ENCODE peak calls at places on chromosome 14, in eight cellular contexts. One of them, this sample, is unnamed.
A peak's percentile ranks its signal among the peaks of the same experiment; 100 is the strongest.

GRCh38 chr14:39268393-39268792 is 34.7 kb downstream of the MIA2 start:
- DNase-seq in GM10248: no peak
- DNase-seq in dorsolateral prefrontal cortex: no peak
- DNase-seq in fibroblast of lung: peak; percentile 57
- DNase-seq in neural progenitor cell: peak; percentile 8
- DNase-seq in HCT116: no peak
- DNase-seq in pancreas: no peak
- DNase-seq in thyroid gland: peak; percentile 9
- DNase-seq in this sample: peak; percentile 35

GRCh38 chr14:54882521-54882920 is 20.1 kb downstream of the GCH1 start:
- DNase-seq in HCT116: no peak
- DNase-seq in thyroid gland: no peak
- DNase-seq in GM10248: no peak
- DNase-seq in fibroblast of lung: no peak
- DNase-seq in pancreas: no peak
- DNase-seq in dorsolateral prefrontal cortex: no peak
- DNase-seq in neural progenitor cell: no peak
- DNase-seq in this sample: no peak

GRCh38 chr14:94026886-94027469 is 838 bp downstream of the OTUB2 start:
- DNase-seq in dorsolateral prefrontal cortex: no peak
- DNase-seq in GM10248: no peak
- DNase-seq in pancreas: no peak
- DNase-seq in thyroid gland: no peak
- DNase-seq in HCT116: no peak
- DNase-seq in fibroblast of lung: no peak
- DNase-seq in neural progenitor cell: no peak
- DNase-seq in this sample: no peak

GRCh38 chr14:59483360-59483759 is 848 bp downstream of the L3HYPDH start:
- DNase-seq in pancreas: no peak
- DNase-seq in GM10248: no peak
- DNase-seq in neural progenitor cell: no peak
- DNase-seq in thyroid gland: no peak
- DNase-seq in dorsolateral prefrontal cortex: no peak
- DNase-seq in HCT116: peak; percentile 2
- DNase-seq in fibroblast of lung: peak; percentile 90
- DNase-seq in this sample: peak; percentile 50

GRCh38 chr14:91415794-91416743 is 1.6 kb downstream of the CCDC88C start:
- DNase-seq in dorsolateral prefrontal cortex: no peak
- DNase-seq in pancreas: no peak
- DNase-seq in fibroblast of lung: peak; percentile 14
- DNase-seq in GM10248: peak; percentile 79
- DNase-seq in HCT116: no peak
- DNase-seq in neural progenitor cell: no peak
- DNase-seq in thyroid gland: no peak
- DNase-seq in this sample: peak; percentile 79

GRCh38 chr14:92945959-92946846 is 23.3 kb downstream of the CHGA start:
- DNase-seq in neural progenitor cell: no peak
- DNase-seq in HCT116: peak; percentile 51
- DNase-seq in thyroid gland: peak; percentile 21
- DNase-seq in dorsolateral prefrontal cortex: no peak
- DNase-seq in pancreas: no peak
- DNase-seq in fibroblast of lung: peak; percentile 61
- DNase-seq in GM10248: no peak
- DNase-seq in this sample: peak; percentile 91

GRCh38 chr14:86357866-86358265 is 827.9 kb downstream of the FLRT2 start:
- DNase-seq in thyroid gland: no peak
- DNase-seq in neural progenitor cell: no peak
- DNase-seq in GM10248: no peak
- DNase-seq in dorsolateral prefrontal cortex: no peak
- DNase-seq in fibroblast of lung: no peak
- DNase-seq in pancreas: no peak
- DNase-seq in HCT116: no peak
- DNase-seq in this sample: no peak

GRCh38 chr14:91750634-91751198 is 18.8 kb upstream of the CATSPERB start:
- DNase-seq in thyroid gland: no peak
- DNase-seq in fibroblast of lung: no peak
- DNase-seq in dorsolateral prefrontal cortex: no peak
- DNase-seq in HCT116: no peak
- DNase-seq in pancreas: no peak
- DNase-seq in neural progenitor cell: no peak
- DNase-seq in GM10248: no peak
- DNase-seq in this sample: no peak

GRCh38 chr14:80664576-80664975 is 277.0 kb downstream of the CEP128 start:
- DNase-seq in pancreas: no peak
- DNase-seq in neural progenitor cell: no peak
- DNase-seq in fibroblast of lung: peak; percentile 72
- DNase-seq in thyroid gland: no peak
- DNase-seq in GM10248: no peak
- DNase-seq in dorsolateral prefrontal cortex: no peak
- DNase-seq in HCT116: no peak
- DNase-seq in this sample: no peak

GRCh38 chr14:50308363-50308762 is 3.7 kb downstream of the L2HGDH start:
- DNase-seq in GM10248: no peak
- DNase-seq in pancreas: no peak
- DNase-seq in thyroid gland: no peak
- DNase-seq in fibroblast of lung: peak; percentile 6
- DNase-seq in HCT116: no peak
- DNase-seq in dorsolateral prefrontal cortex: no peak
- DNase-seq in neural progenitor cell: no peak
- DNase-seq in this sample: no peak

GRCh38 chr14:87994974-87995373 is 2.0 kb upstream of the GALC start:
- DNase-seq in GM10248: peak; percentile 28
- DNase-seq in dorsolateral prefrontal cortex: no peak
- DNase-seq in HCT116: no peak
- DNase-seq in pancreas: no peak
- DNase-seq in fibroblast of lung: peak; percentile 51
- DNase-seq in thyroid gland: no peak
- DNase-seq in neural progenitor cell: no peak
- DNase-seq in this sample: no peak

GRCh38 chr14:76866469-76866868 is 40.3 kb downstream of the LRRC74A start:
- DNase-seq in fibroblast of lung: no peak
- DNase-seq in pancreas: no peak
- DNase-seq in GM10248: no peak
- DNase-seq in thyroid gland: no peak
- DNase-seq in dorsolateral prefrontal cortex: no peak
- DNase-seq in HCT116: no peak
- DNase-seq in neural progenitor cell: no peak
- DNase-seq in this sample: no peak

GRCh38 chr14:93037354-93037753 is 78.4 kb downstream of the ITPK1 start:
- DNase-seq in pancreas: no peak
- DNase-seq in dorsolateral prefrontal cortex: no peak
- DNase-seq in HCT116: no peak
- DNase-seq in fibroblast of lung: no peak
- DNase-seq in thyroid gland: no peak
- DNase-seq in neural progenitor cell: no peak
- DNase-seq in GM10248: no peak
- DNase-seq in this sample: peak; percentile 42

GRCh38 chr14:92482621-92483319 is 30.8 kb upstream of the RIN3 start:
- DNase-seq in dorsolateral prefrontal cortex: no peak
- DNase-seq in neural progenitor cell: no peak
- DNase-seq in pancreas: no peak
- DNase-seq in GM10248: no peak
- DNase-seq in fibroblast of lung: no peak
- DNase-seq in thyroid gland: no peak
- DNase-seq in HCT116: no peak
- DNase-seq in this sample: no peak

GRCh38 chr14:101600336-101600890 is 39.1 kb downstream of the DIO3 start:
- DNase-seq in HCT116: no peak
- DNase-seq in pancreas: no peak
- DNase-seq in thyroid gland: no peak
- DNase-seq in dorsolateral prefrontal cortex: no peak
- DNase-seq in GM10248: no peak
- DNase-seq in fibroblast of lung: no peak
- DNase-seq in neural progenitor cell: no peak
- DNase-seq in this sample: no peak

GRCh38 chr14:105087308-105087962 is 22.2 kb upstream of the GPR132 start:
- DNase-seq in fibroblast of lung: peak; percentile 78
- DNase-seq in pancreas: no peak
- DNase-seq in dorsolateral prefrontal cortex: peak; percentile 50
- DNase-seq in HCT116: no peak
- DNase-seq in neural progenitor cell: peak; percentile 76
- DNase-seq in thyroid gland: peak; percentile 56
- DNase-seq in GM10248: peak; percentile 70
- DNase-seq in this sample: peak; percentile 84

GRCh38 chr14:82239205-82239604 is 705.6 kb upstream of the SEL1L start:
- DNase-seq in thyroid gland: no peak
- DNase-seq in GM10248: no peak
- DNase-seq in fibroblast of lung: no peak
- DNase-seq in HCT116: no peak
- DNase-seq in dorsolateral prefrontal cortex: no peak
- DNase-seq in pancreas: no peak
- DNase-seq in neural progenitor cell: no peak
- DNase-seq in this sample: no peak

GRCh38 chr14:72253503-72253902 is 321.3 kb downstream of the RGS6 start:
- DNase-seq in fibroblast of lung: no peak
- DNase-seq in dorsolateral prefrontal cortex: no peak
- DNase-seq in neural progenitor cell: no peak
- DNase-seq in thyroid gland: no peak
- DNase-seq in HCT116: no peak
- DNase-seq in GM10248: no peak
- DNase-seq in pancreas: no peak
- DNase-seq in this sample: no peak

GRCh38 chr14:103207038-103207403 is 83.8 kb downstream of the TNFAIP2 start:
- DNase-seq in fibroblast of lung: peak; percentile 37
- DNase-seq in pancreas: peak; percentile 77
- DNase-seq in neural progenitor cell: peak; percentile 66
- DNase-seq in GM10248: no peak
- DNase-seq in HCT116: no peak
- DNase-seq in thyroid gland: peak; percentile 87
- DNase-seq in dorsolateral prefrontal cortex: peak; percentile 38
- DNase-seq in this sample: no peak

GRCh38 chr14:61726772-61727658 is 31.7 kb downstream of the HIF1A start:
- DNase-seq in pancreas: no peak
- DNase-seq in fibroblast of lung: no peak
- DNase-seq in dorsolateral prefrontal cortex: no peak
- DNase-seq in thyroid gland: no peak
- DNase-seq in neural progenitor cell: no peak
- DNase-seq in GM10248: no peak
- DNase-seq in HCT116: no peak
- DNase-seq in this sample: no peak

GRCh38 chr14:75960219-75960618 is 21.6 kb downstream of the TGFB3 start:
- DNase-seq in GM10248: peak; percentile 65
- DNase-seq in dorsolateral prefrontal cortex: no peak
- DNase-seq in neural progenitor cell: no peak
- DNase-seq in pancreas: no peak
- DNase-seq in fibroblast of lung: no peak
- DNase-seq in HCT116: no peak
- DNase-seq in thyroid gland: no peak
- DNase-seq in this sample: no peak

GRCh38 chr14:75342762-75343599 is 64.4 kb downstream of the FOS start:
- DNase-seq in pancreas: no peak
- DNase-seq in GM10248: peak; percentile 42
- DNase-seq in thyroid gland: no peak
- DNase-seq in neural progenitor cell: no peak
- DNase-seq in dorsolateral prefrontal cortex: no peak
- DNase-seq in HCT116: no peak
- DNase-seq in fibroblast of lung: no peak
- DNase-seq in this sample: no peak

GRCh38 chr14:32826404-32827082 is 112.1 kb upstream of the NPAS3 start:
- DNase-seq in fibroblast of lung: peak; percentile 36
- DNase-seq in dorsolateral prefrontal cortex: peak; percentile 46
- DNase-seq in pancreas: no peak
- DNase-seq in GM10248: no peak
- DNase-seq in neural progenitor cell: peak; percentile 51
- DNase-seq in thyroid gland: peak; percentile 47
- DNase-seq in HCT116: no peak
- DNase-seq in this sample: no peak
- TF ChIP-seq CTCF in fibroblast of lung: peak; percentile 24
- TF ChIP-seq CTCF in dorsolateral prefrontal cortex: peak; percentile 74
- TF ChIP-seq CTCF in pancreas: no peak
- TF ChIP-seq CTCF in GM10248: no peak
- TF ChIP-seq CTCF in neural progenitor cell: peak; percentile 32
- TF ChIP-seq CTCF in thyroid gland: no peak
- TF ChIP-seq CTCF in HCT116: no peak
- TF ChIP-seq CTCF in this sample: no peak

GRCh38 chr14:73591690-73592448 is at the start of gene ACOT4:
- DNase-seq in pancreas: peak; percentile 81
- DNase-seq in GM10248: peak; percentile 67
- DNase-seq in fibroblast of lung: peak; percentile 54
- DNase-seq in dorsolateral prefrontal cortex: peak; percentile 8
- DNase-seq in neural progenitor cell: peak; percentile 50
- DNase-seq in HCT116: no peak
- DNase-seq in thyroid gland: peak; percentile 43
- DNase-seq in this sample: no peak
- TF ChIP-seq CTCF in pancreas: peak; percentile 13
- TF ChIP-seq CTCF in GM10248: no peak
- TF ChIP-seq CTCF in fibroblast of lung: no peak
- TF ChIP-seq CTCF in dorsolateral prefrontal cortex: no peak
- TF ChIP-seq CTCF in neural progenitor cell: no peak
- TF ChIP-seq CTCF in HCT116: no peak
- TF ChIP-seq CTCF in thyroid gland: no peak
- TF ChIP-seq CTCF in this sample: no peak

DNA sequence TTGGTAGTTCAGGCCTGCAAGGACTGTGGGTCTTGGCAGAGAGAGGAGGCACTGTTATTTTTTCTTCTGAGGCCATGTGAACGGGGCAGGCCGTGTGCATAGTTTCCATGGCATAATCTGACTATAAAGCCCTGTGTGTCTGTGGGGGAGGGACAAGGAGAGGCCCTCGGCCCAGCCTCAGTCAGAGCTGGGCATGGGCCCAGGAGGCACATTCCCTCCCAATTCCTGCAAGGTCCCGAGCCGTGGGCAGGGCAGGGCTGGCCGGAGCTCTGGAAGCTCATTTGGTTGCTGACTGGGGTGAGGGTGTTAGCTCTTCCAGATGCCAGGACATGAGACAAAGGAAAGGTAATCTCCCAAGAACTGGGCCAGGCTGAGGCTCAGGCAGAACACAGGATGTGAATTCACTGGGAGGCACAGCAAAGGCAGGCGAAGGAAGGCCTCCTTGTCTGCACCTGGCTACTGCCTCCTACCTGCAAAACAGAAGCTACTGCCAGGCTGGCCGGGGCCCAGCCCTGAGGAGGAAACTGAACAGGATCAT is 22.0 kb upstream of the PLEKHG3 start:
- DNase-seq in GM10248: no peak
- DNase-seq in dorsolateral prefrontal cortex: peak; percentile 69
- DNase-seq in neural progenitor cell: no peak
- DNase-seq in HCT116: no peak
- DNase-seq in pancreas: peak; percentile 73
- DNase-seq in fibroblast of lung: peak; percentile 79
- DNase-seq in thyroid gland: peak; percentile 94
- DNase-seq in this sample: peak; percentile 90
- TF ChIP-seq CTCF in GM10248: no peak
- TF ChIP-seq CTCF in dorsolateral prefrontal cortex: no peak
- TF ChIP-seq CTCF in neural progenitor cell: no peak
- TF ChIP-seq CTCF in HCT116: peak; percentile 26
- TF ChIP-seq CTCF in pancreas: no peak
- TF ChIP-seq CTCF in fibroblast of lung: no peak
- TF ChIP-seq CTCF in thyroid gland: no peak
- TF ChIP-seq CTCF in this sample: no peak

DNA sequence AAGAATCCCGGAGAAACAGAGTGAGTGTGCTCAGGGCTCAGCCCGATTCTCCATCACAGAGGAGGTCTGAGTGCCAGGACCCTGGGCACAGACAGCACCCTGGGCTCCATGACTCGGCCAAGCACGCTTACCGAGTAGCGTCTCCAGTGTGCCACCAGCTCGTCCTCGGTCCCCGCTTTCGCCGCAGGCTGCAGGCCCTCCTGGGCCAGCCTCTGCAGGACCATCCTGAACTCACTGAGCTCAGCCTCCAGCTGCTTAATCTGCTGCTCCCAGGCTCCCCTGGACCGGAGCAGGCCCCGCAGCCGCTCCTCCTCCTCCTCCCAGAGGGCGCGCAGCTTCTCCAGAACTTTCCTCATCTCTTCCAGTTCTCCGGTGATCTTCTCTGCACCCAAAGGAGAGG is 61.2 kb downstream of the SYNE3 start:
- DNase-seq in HCT116: no peak
- DNase-seq in pancreas: no peak
- DNase-seq in neural progenitor cell: no peak
- DNase-seq in dorsolateral prefrontal cortex: no peak
- DNase-seq in thyroid gland: no peak
- DNase-seq in GM10248: no peak
- DNase-seq in fibroblast of lung: no peak
- DNase-seq in this sample: no peak
- TF ChIP-seq CTCF in HCT116: no peak
- TF ChIP-seq CTCF in pancreas: no peak
- TF ChIP-seq CTCF in neural progenitor cell: no peak
- TF ChIP-seq CTCF in dorsolateral prefrontal cortex: no peak
- TF ChIP-seq CTCF in thyroid gland: no peak
- TF ChIP-seq CTCF in GM10248: no peak
- TF ChIP-seq CTCF in fibroblast of lung: no peak
- TF ChIP-seq CTCF in this sample: no peak